ENCODE peak calls at places on chromosomes 5 and 9, in four cellular contexts. K is WTC11, E is GM12878, W is K562. V is an unnamed sample.

GRCh38 chr9:77588319-77588937 is 59.7 kb downstream of the GNA14 start:
- DNase-seq in E (no peak), W (no peak), K (no peak), V (no peak)

GRCh38 chr5:133122711-133123110 is 70.9 kb downstream of the HSPA4 start:
- DNase-seq in W (no peak), K (no peak), E (no peak), V (no peak)

GRCh38 chr5:119340597-119341218 is 15.1 kb upstream of the TNFAIP8 start:
- DNase-seq in K (no peak), W (peak), E (peak), V (no peak)

GRCh38 chr5:5132896-5133295 is 7.2 kb upstream of the ADAMTS16 start:
- DNase-seq in K (no peak), E (no peak), W (no peak), V (no peak)

GRCh38 chr9:113992276-113992951 is 85.7 kb downstream of the AMBP start:
- DNase-seq in K (no peak), W (no peak), E (no peak), V (peak)

GRCh38 chr9:71895122-71895521 is 15.9 kb downstream of the ABHD17B start:
- DNase-seq in E (no peak), W (no peak), K (no peak), V (no peak)

GRCh38 chr5:133287500-133287899 is 235.7 kb downstream of the HSPA4 start:
- DNase-seq in K (no peak), W (peak), E (no peak), V (peak)

GRCh38 chr9:16726023-16726422 is 144.4 kb downstream of the BNC2 start:
- DNase-seq in W (no peak), E (no peak), K (no peak), V (peak)

GRCh38 chr5:134370306-134370870 is 981 bp upstream of the UBE2B start:
- DNase-seq in E (no peak), W (peak), K (no peak), V (no peak)

GRCh38 chr5:80109549-80110478 is 74.7 kb downstream of the THBS4 start:
- DNase-seq in E (peak), K (peak), W (no peak), V (peak)

GRCh38 chr5:151757233-151758140 is 944 bp downstream of the ATOX1 start:
- DNase-seq in K (no peak), E (no peak), W (peak), V (no peak)

GRCh38 chr9:122777935-122778671 is 10.6 kb upstream of the OR5C1 start:
- DNase-seq in K (no peak), E (no peak), W (no peak), V (no peak)

GRCh38 chr5:40410231-40410861 is 269.4 kb upstream of the PTGER4 start:
- DNase-seq in K (no peak), W (no peak), E (no peak), V (no peak)

GRCh38 chr5:11564716-11565115 is 339.5 kb downstream of the CTNND2 start:
- DNase-seq in W (no peak), E (no peak), K (no peak), V (no peak)

GRCh38 chr9:35257986-35258664 is 96.3 kb downstream of the UNC13B start:
- DNase-seq in W (no peak), K (no peak), E (no peak), V (no peak)

GRCh38 chr5:154220625-154221024 is 30.1 kb downstream of the GALNT10 start:
- DNase-seq in W (no peak), E (no peak), K (no peak), V (no peak)

GRCh38 chr9:117936185-117936758 is 232.1 kb downstream of the TLR4 start:
- DNase-seq in K (no peak), E (peak), W (no peak), V (peak)

GRCh38 chr9:124594215-124594614 is 87.0 kb upstream of the NR5A1 start:
- DNase-seq in E (no peak), K (no peak), W (no peak), V (no peak)

GRCh38 chr9:100352201-100352726 is 478 bp downstream of the TEX10 start:
- DNase-seq in K (peak), E (no peak), W (peak), V (no peak)

GRCh38 chr5:112690605-112691340 is 46.9 kb upstream of the APC start:
- DNase-seq in E (no peak), W (no peak), K (no peak), V (no peak)

GRCh38 chr9:85038061-85038460 is 368.5 kb downstream of the NTRK2 start:
- DNase-seq in E (no peak), K (no peak), W (no peak), V (no peak)

GRCh38 chr9:6413365-6414263 is 615 bp downstream of the UHRF2 start:
- DNase-seq in E (no peak), K (peak), W (peak), V (peak)

GRCh38 chr5:59506285-59506877 is 387.1 kb downstream of the PDE4D start:
- DNase-seq in K (no peak), E (no peak), W (no peak), V (no peak)

GRCh38 chr5:61525573-61526142 is 193.6 kb downstream of the ZSWIM6 start:
- DNase-seq in E (no peak), W (no peak), K (no peak), V (no peak)

GRCh38 chr5:173238312-173239232 is 3.6 kb upstream of the NKX2-5 start:
- DNase-seq in E (no peak), K (no peak), W (no peak), V (peak)

GRCh38 chr5:73392775-73393174 is 55.8 kb downstream of the FOXD1 start:
- DNase-seq in W (no peak), K (no peak), E (no peak), V (no peak)

GRCh38 chr9:31394040-31394473 is 990.4 kb upstream of the ACO1 start:
- DNase-seq in E (no peak), K (no peak), W (no peak), V (no peak)

GRCh38 chr9:71859939-71860338 is 51.1 kb downstream of the ABHD17B start:
- DNase-seq in W (no peak), E (no peak), K (no peak), V (no peak)

GRCh38 chr5:142789206-142789605 is 19.0 kb downstream of the ARHGAP26 start:
- DNase-seq in E (no peak), K (no peak), W (no peak), V (no peak)

GRCh38 chr5:61429906-61430305 is 97.8 kb downstream of the ZSWIM6 start:
- DNase-seq in W (no peak), E (no peak), K (no peak), V (no peak)

GRCh38 chr5:157596449-157596848 is 20.9 kb upstream of the ADAM19 start:
- DNase-seq in E (peak), W (no peak), K (no peak), V (no peak)

DNA sequence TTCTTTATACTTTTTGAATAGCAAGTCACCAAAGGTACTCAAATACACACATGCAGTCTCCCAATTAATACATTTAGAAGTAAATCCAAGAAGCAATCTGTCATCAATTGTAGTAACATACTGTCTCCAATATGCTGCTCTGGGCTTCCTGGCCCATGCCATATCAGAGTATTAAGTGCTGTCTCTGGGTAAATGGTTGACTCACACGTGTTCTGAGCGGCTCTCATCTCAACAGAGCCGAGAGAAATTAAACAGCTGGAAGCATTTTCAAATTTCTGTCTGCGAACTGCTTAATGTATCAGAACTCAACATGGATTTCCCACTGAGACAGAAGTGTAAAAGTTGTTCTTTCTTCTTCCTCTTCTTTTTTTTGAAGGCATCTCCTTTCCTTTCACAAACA is 247.3 kb upstream of the TAS2R1 start:
- DNase-seq in W (no peak), K (no peak), E (no peak), V (no peak)
- TF ChIP-seq USF1 in W (no peak), K (no peak), E (no peak), V (no peak)

GRCh38 chr5:66722653-66723052 is 126.5 kb downstream of the MAST4 start:
- DNase-seq in K (no peak), E (no peak), W (no peak), V (no peak)

GRCh38 chr5:66713998-66714397 is 117.8 kb downstream of the MAST4 start:
- DNase-seq in E (no peak), W (no peak), K (no peak), V (no peak)

GRCh38 chr5:66717455-66718373 is 121.5 kb downstream of the MAST4 start:
- DNase-seq in K (no peak), W (no peak), E (no peak), V (peak)

GRCh38 chr5:66720776-66721175 is 124.6 kb downstream of the MAST4 start:
- DNase-seq in E (no peak), W (no peak), K (no peak), V (no peak)

GRCh38 chr5:66718374-66718977 is 122.3 kb downstream of the MAST4 start:
- DNase-seq in K (no peak), W (no peak), E (no peak), V (no peak)
- TF ChIP-seq USF1 in K (no peak), W (no peak), E (no peak), V (no peak)

DNA sequence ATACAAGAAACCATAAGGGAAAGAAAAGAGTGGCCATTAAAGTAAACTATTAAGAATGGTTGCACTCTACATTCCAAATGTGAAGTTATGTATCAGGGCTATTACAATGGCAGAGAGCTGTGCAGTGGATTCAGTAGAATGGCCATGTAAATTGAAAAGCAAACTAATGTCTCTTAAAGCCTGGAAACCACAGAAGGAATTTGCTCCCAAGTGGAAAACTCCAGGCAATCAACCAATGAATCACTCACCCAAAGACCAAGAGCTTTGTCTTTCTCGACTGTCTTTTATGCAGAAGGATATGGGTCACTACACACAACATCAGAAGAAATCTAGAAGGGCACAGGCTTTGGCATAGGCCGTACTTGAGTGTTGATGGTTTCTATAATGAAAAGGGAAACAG is 114.9 kb downstream of the TLE1 start:
- DNase-seq in E (no peak), W (no peak), K (no peak), V (no peak)
- TF ChIP-seq USF1 in E (no peak), W (no peak), K (no peak), V (no peak)

DNA sequence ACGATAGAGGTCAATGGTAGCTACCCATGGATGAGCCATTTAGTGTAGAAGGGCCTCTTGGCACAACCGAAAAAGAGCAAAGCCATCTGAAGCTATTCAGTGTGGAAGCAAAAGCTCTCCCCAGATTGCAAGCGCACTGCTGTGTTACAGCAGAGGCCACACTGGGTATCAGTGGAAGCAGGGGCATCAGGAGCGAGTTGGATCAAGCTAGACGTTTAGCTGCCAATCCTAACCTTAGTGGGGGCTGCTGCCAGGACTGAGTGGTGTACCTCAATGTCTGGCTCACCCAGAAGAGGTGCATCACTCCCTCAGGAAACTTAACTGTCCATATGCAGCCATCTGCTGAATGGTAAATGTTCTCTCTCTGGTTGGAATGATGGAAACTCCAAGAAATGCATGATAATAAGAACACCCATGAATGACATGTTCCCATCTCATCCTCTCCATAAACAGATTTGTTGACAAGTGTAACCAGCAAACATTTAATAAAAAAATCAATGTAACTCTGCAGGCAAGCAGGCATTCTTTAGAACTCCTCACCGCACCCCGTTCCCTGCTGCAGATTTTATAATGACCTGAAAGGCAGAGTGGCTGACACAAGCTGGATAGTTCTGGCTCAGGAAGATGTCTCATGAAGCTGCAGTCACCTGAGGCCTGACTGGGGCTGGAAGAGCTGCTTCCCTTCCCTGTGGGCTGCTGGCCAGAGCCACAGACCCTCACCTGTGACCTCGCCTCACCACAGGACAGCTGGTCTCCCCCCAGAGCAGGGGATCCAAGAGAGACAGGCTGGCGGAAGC is 44.3 kb downstream of the RAPGEF1 start:
- DNase-seq in W (no peak), K (no peak), E (no peak), V (no peak)
- TF ChIP-seq USF1 in W (no peak), K (no peak), E (no peak), V (no peak)

GRCh38 chr9:79572891-79573696 is 1.3 kb downstream of the TLE4 start:
- DNase-seq in E (no peak), W (peak), K (peak), V (peak)
- TF ChIP-seq USF1 in E (no peak), W (no peak), K (no peak), V (no peak)

V was measured in SK-N-SH.